ENCODE peak calls at places on chromosome 20, in seven cellular contexts. One of them, this sample, is unnamed.

GRCh38 chr20:47318027-47318595 is 38.4 kb downstream of the ZMYND8 start:
- DNase-seq in A549: peak
- DNase-seq in PC-9: peak
- DNase-seq in brain microvascular endothelial cell: peak
- DNase-seq in GM12865: no peak
- DNase-seq in LNCaP clone FGC: no peak
- DNase-seq in adrenal gland: peak
- DNase-seq in this sample: no peak

GRCh38 chr20:23142162-23143050 is 56.3 kb upstream of the CD93 start:
- DNase-seq in PC-9: no peak
- DNase-seq in GM12865: peak
- DNase-seq in brain microvascular endothelial cell: no peak
- DNase-seq in A549: no peak
- DNase-seq in LNCaP clone FGC: no peak
- DNase-seq in adrenal gland: no peak
- DNase-seq in this sample: no peak

GRCh38 chr20:20211274-20211987 is 156.5 kb upstream of the INSM1 start:
- DNase-seq in adrenal gland: no peak
- DNase-seq in A549: no peak
- DNase-seq in brain microvascular endothelial cell: no peak
- DNase-seq in LNCaP clone FGC: no peak
- DNase-seq in GM12865: no peak
- DNase-seq in PC-9: no peak
- DNase-seq in this sample: no peak

GRCh38 chr20:31551581-31552081 is 37.4 kb downstream of the HM13 start:
- DNase-seq in brain microvascular endothelial cell: no peak
- DNase-seq in PC-9: no peak
- DNase-seq in LNCaP clone FGC: no peak
- DNase-seq in GM12865: no peak
- DNase-seq in adrenal gland: peak
- DNase-seq in A549: no peak
- DNase-seq in this sample: no peak

GRCh38 chr20:2451939-2452732 is 18.5 kb downstream of the SNRPB start:
- DNase-seq in A549: peak
- DNase-seq in LNCaP clone FGC: peak
- DNase-seq in PC-9: peak
- DNase-seq in GM12865: peak
- DNase-seq in adrenal gland: peak
- DNase-seq in brain microvascular endothelial cell: peak
- DNase-seq in this sample: peak

GRCh38 chr20:49028684-49029083 is 17.4 kb upstream of the CSE1L start:
- DNase-seq in LNCaP clone FGC: no peak
- DNase-seq in adrenal gland: peak
- DNase-seq in PC-9: no peak
- DNase-seq in brain microvascular endothelial cell: peak
- DNase-seq in A549: peak
- DNase-seq in GM12865: no peak
- DNase-seq in this sample: no peak

GRCh38 chr20:22106308-22106938 is 401.0 kb downstream of the PAX1 start:
- DNase-seq in PC-9: no peak
- DNase-seq in adrenal gland: peak
- DNase-seq in brain microvascular endothelial cell: peak
- DNase-seq in GM12865: no peak
- DNase-seq in A549: peak
- DNase-seq in LNCaP clone FGC: peak
- DNase-seq in this sample: peak

GRCh38 chr20:889110-889509 is 27.0 kb downstream of the ANGPT4 start:
- DNase-seq in brain microvascular endothelial cell: no peak
- DNase-seq in LNCaP clone FGC: no peak
- DNase-seq in A549: no peak
- DNase-seq in adrenal gland: no peak
- DNase-seq in PC-9: no peak
- DNase-seq in GM12865: no peak
- DNase-seq in this sample: no peak

GRCh38 chr20:5297280-5298004 is 19.3 kb downstream of the PROKR2 start:
- DNase-seq in LNCaP clone FGC: no peak
- DNase-seq in adrenal gland: no peak
- DNase-seq in brain microvascular endothelial cell: no peak
- DNase-seq in PC-9: no peak
- DNase-seq in A549: no peak
- DNase-seq in GM12865: no peak
- DNase-seq in this sample: no peak

GRCh38 chr20:63128956-63129355 is 87.0 kb downstream of the YTHDF1 start:
- DNase-seq in LNCaP clone FGC: no peak
- DNase-seq in adrenal gland: no peak
- DNase-seq in A549: no peak
- DNase-seq in GM12865: no peak
- DNase-seq in PC-9: no peak
- DNase-seq in brain microvascular endothelial cell: no peak
- DNase-seq in this sample: no peak

GRCh38 chr20:297925-298754 is 770 bp downstream of the ZCCHC3 start:
- DNase-seq in A549: peak
- DNase-seq in LNCaP clone FGC: peak
- DNase-seq in adrenal gland: peak
- DNase-seq in GM12865: peak
- DNase-seq in PC-9: peak
- DNase-seq in brain microvascular endothelial cell: peak
- DNase-seq in this sample: no peak

GRCh38 chr20:32497589-32498224 is 87.4 kb downstream of the NOL4L start:
- DNase-seq in GM12865: no peak
- DNase-seq in adrenal gland: peak
- DNase-seq in PC-9: no peak
- DNase-seq in LNCaP clone FGC: no peak
- DNase-seq in brain microvascular endothelial cell: no peak
- DNase-seq in A549: no peak
- DNase-seq in this sample: no peak

GRCh38 chr20:21048841-21049273 is 57.3 kb downstream of the LINC00237 start:
- DNase-seq in brain microvascular endothelial cell: no peak
- DNase-seq in A549: peak
- DNase-seq in LNCaP clone FGC: no peak
- DNase-seq in PC-9: peak
- DNase-seq in adrenal gland: peak
- DNase-seq in GM12865: peak
- DNase-seq in this sample: peak

GRCh38 chr20:57391439-57392129 is 388 bp downstream of the RBM38 start:
- DNase-seq in brain microvascular endothelial cell: no peak
- DNase-seq in LNCaP clone FGC: no peak
- DNase-seq in PC-9: no peak
- DNase-seq in adrenal gland: peak
- DNase-seq in GM12865: peak
- DNase-seq in A549: no peak
- DNase-seq in this sample: no peak

GRCh38 chr20:872855-873520 is 39.5 kb downstream of the FAM110A start:
- DNase-seq in brain microvascular endothelial cell: no peak
- DNase-seq in A549: no peak
- DNase-seq in adrenal gland: no peak
- DNase-seq in GM12865: no peak
- DNase-seq in PC-9: no peak
- DNase-seq in LNCaP clone FGC: no peak
- DNase-seq in this sample: no peak

GRCh38 chr20:1876975-1877603 is 18.1 kb upstream of the SIRPA start:
- DNase-seq in A549: peak
- DNase-seq in LNCaP clone FGC: no peak
- DNase-seq in GM12865: peak
- DNase-seq in PC-9: no peak
- DNase-seq in adrenal gland: no peak
- DNase-seq in brain microvascular endothelial cell: no peak
- DNase-seq in this sample: peak

GRCh38 chr20:48339986-48340884 is 487.6 kb downstream of the PREX1 start:
- DNase-seq in PC-9: no peak
- DNase-seq in brain microvascular endothelial cell: no peak
- DNase-seq in adrenal gland: no peak
- DNase-seq in A549: no peak
- DNase-seq in LNCaP clone FGC: no peak
- DNase-seq in GM12865: peak
- DNase-seq in this sample: peak

GRCh38 chr20:32607324-32607723 is 22.2 kb upstream of the NOL4L start:
- DNase-seq in LNCaP clone FGC: no peak
- DNase-seq in brain microvascular endothelial cell: no peak
- DNase-seq in GM12865: no peak
- DNase-seq in PC-9: no peak
- DNase-seq in adrenal gland: no peak
- DNase-seq in A549: no peak
- DNase-seq in this sample: no peak

GRCh38 chr20:20498081-20498861 is 130.4 kb downstream of the INSM1 start:
- DNase-seq in adrenal gland: no peak
- DNase-seq in LNCaP clone FGC: peak
- DNase-seq in PC-9: no peak
- DNase-seq in A549: no peak
- DNase-seq in GM12865: no peak
- DNase-seq in brain microvascular endothelial cell: no peak
- DNase-seq in this sample: no peak

GRCh38 chr20:15674253-15675145 is 898.7 kb downstream of the KIF16B start:
- DNase-seq in GM12865: no peak
- DNase-seq in adrenal gland: no peak
- DNase-seq in PC-9: no peak
- DNase-seq in A549: no peak
- DNase-seq in brain microvascular endothelial cell: no peak
- DNase-seq in LNCaP clone FGC: no peak
- DNase-seq in this sample: no peak

GRCh38 chr20:21808863-21809664 is 103.6 kb downstream of the PAX1 start:
- DNase-seq in adrenal gland: peak
- DNase-seq in A549: peak
- DNase-seq in brain microvascular endothelial cell: no peak
- DNase-seq in LNCaP clone FGC: no peak
- DNase-seq in PC-9: peak
- DNase-seq in GM12865: peak
- DNase-seq in this sample: peak

GRCh38 chr20:60253471-60253870 is 295.2 kb downstream of the CDH26 start:
- DNase-seq in adrenal gland: no peak
- DNase-seq in A549: no peak
- DNase-seq in LNCaP clone FGC: no peak
- DNase-seq in GM12865: no peak
- DNase-seq in brain microvascular endothelial cell: no peak
- DNase-seq in PC-9: no peak
- DNase-seq in this sample: no peak

DNA sequence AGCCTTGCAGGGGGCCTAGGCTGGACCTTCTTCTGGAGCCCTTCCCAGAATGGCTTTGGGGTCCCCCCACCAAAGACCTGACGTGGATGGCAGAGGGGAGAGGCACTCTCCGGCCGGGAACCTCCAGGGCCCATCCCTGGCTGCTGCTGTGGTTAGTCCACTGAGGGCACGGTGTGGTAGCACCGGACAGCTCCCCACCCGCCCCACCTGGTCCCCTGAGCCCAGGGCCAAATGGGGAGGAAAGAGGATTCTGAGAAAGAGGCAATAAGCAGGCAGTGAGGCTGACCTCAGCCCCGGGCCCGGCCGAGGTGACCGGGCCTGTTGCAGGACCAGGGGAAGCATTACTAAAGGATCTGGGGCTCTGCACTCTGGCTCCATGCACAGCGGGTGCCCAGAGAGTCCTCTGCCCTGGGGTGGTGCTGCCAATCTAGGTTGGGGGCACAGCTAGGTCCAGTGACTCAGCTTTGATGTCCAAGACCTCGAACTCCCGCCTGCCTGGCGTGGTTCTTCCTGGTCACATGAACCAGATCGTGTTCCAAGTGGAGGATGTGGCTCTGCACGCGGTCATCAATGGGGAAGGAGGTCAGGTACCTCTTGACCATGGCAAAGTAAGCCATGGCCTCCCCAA is 2.2 kb downstream of the CENPB start:
- DNase-seq in GM12865: no peak
- DNase-seq in brain microvascular endothelial cell: no peak
- DNase-seq in PC-9: no peak
- DNase-seq in LNCaP clone FGC: no peak
- DNase-seq in A549: no peak
- DNase-seq in adrenal gland: peak
- DNase-seq in this sample: no peak
- H3K4me3 ChIP-seq in GM12865: no peak
- H3K4me3 ChIP-seq in brain microvascular endothelial cell: peak
- H3K4me3 ChIP-seq in PC-9: no peak
- H3K4me3 ChIP-seq in LNCaP clone FGC: no peak
- H3K4me3 ChIP-seq in A549: peak
- H3K4me3 ChIP-seq in adrenal gland: no peak
- H3K4me3 ChIP-seq in this sample: no peak

DNA sequence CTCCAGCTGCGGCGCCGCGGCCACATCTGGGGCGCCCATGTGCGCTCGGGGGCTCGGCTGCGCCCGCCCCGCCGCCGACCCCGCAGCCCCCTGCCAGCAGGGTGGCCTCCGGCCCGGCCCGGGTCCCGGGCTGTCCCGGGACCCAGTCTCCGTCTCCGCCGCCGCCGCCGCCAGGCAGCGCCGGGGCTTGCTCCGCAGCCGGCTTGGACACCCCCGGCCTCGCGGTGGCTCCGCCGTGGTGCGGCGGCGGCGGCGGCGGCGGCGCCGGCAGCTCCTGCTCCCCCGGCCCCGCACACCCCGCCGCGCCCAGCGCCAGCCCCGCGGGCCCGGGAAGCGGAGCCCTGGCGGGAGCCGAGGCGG is 219 bp downstream of the ISM1 start:
- DNase-seq in brain microvascular endothelial cell: no peak
- DNase-seq in PC-9: no peak
- DNase-seq in A549: no peak
- DNase-seq in GM12865: no peak
- DNase-seq in adrenal gland: no peak
- DNase-seq in LNCaP clone FGC: no peak
- DNase-seq in this sample: no peak
- H3K4me3 ChIP-seq in brain microvascular endothelial cell: peak
- H3K4me3 ChIP-seq in PC-9: peak
- H3K4me3 ChIP-seq in A549: peak
- H3K4me3 ChIP-seq in GM12865: no peak
- H3K4me3 ChIP-seq in adrenal gland: no peak
- H3K4me3 ChIP-seq in LNCaP clone FGC: peak
- H3K4me3 ChIP-seq in this sample: peak

DNA sequence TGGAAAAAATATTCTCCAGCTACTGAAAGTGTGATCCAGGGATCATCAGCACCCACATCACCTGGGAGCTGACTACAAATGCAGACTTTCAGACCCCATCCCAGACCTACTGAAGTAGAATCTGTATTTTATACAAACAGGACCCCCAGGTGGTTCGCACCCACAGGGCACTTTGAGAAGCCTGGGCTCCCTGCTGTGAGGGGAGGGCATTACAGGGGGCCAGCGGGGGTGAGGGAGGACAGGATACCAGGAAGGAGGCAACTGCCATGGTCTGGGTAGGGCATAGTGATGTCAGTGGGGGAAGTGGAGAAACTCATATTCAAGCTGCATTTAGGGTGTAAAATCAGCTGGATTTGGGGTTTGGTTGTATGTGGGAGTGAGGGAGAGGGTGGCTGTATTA is 2.0 kb upstream of the ADA start:
- DNase-seq in A549: no peak
- DNase-seq in brain microvascular endothelial cell: no peak
- DNase-seq in LNCaP clone FGC: no peak
- DNase-seq in GM12865: no peak
- DNase-seq in PC-9: no peak
- DNase-seq in adrenal gland: no peak
- DNase-seq in this sample: no peak
- H3K4me3 ChIP-seq in A549: no peak
- H3K4me3 ChIP-seq in brain microvascular endothelial cell: no peak
- H3K4me3 ChIP-seq in LNCaP clone FGC: no peak
- H3K4me3 ChIP-seq in GM12865: no peak
- H3K4me3 ChIP-seq in PC-9: no peak
- H3K4me3 ChIP-seq in adrenal gland: no peak
- H3K4me3 ChIP-seq in this sample: no peak

GRCh38 chr20:25233016-25233772 is 14.7 kb upstream of the PYGB start:
- DNase-seq in A549: peak
- DNase-seq in GM12865: no peak
- DNase-seq in LNCaP clone FGC: peak
- DNase-seq in brain microvascular endothelial cell: peak
- DNase-seq in PC-9: peak
- DNase-seq in adrenal gland: peak
- DNase-seq in this sample: no peak
- H3K4me3 ChIP-seq in A549: peak
- H3K4me3 ChIP-seq in GM12865: no peak
- H3K4me3 ChIP-seq in LNCaP clone FGC: peak
- H3K4me3 ChIP-seq in brain microvascular endothelial cell: no peak
- H3K4me3 ChIP-seq in PC-9: peak
- H3K4me3 ChIP-seq in adrenal gland: no peak
- H3K4me3 ChIP-seq in this sample: no peak

GRCh38 chr20:41386502-41387427 is 20.1 kb upstream of the EMILIN3 start:
- DNase-seq in GM12865: no peak
- DNase-seq in brain microvascular endothelial cell: no peak
- DNase-seq in PC-9: no peak
- DNase-seq in LNCaP clone FGC: no peak
- DNase-seq in A549: no peak
- DNase-seq in adrenal gland: no peak
- DNase-seq in this sample: no peak
- H3K4me3 ChIP-seq in GM12865: no peak
- H3K4me3 ChIP-seq in brain microvascular endothelial cell: no peak
- H3K4me3 ChIP-seq in PC-9: no peak
- H3K4me3 ChIP-seq in LNCaP clone FGC: no peak
- H3K4me3 ChIP-seq in A549: no peak
- H3K4me3 ChIP-seq in adrenal gland: no peak
- H3K4me3 ChIP-seq in this sample: no peak